ENCODE peak calls at places on chromosomes 13 and 19, in six cellular contexts. One of them, this sample, is unnamed.

GRCh38 chr13:50085063-50085462 is 69.8 kb downstream of the KCNRG start:
- DNase-seq in activated naive CD4-positive, alpha-beta T cell: no peak
- DNase-seq in Daoy: no peak
- DNase-seq in Caco-2: no peak
- DNase-seq in thoracic aorta: no peak
- DNase-seq in globus pallidus: peak
- DNase-seq in this sample: no peak

GRCh38 chr13:113474179-113474578 is 16.3 kb downstream of the DCUN1D2 start:
- DNase-seq in activated naive CD4-positive, alpha-beta T cell: no peak
- DNase-seq in Daoy: no peak
- DNase-seq in Caco-2: no peak
- DNase-seq in thoracic aorta: no peak
- DNase-seq in globus pallidus: no peak
- DNase-seq in this sample: no peak

GRCh38 chr13:59424661-59425060 is 739.1 kb downstream of the DIAPH3 start:
- DNase-seq in activated naive CD4-positive, alpha-beta T cell: no peak
- DNase-seq in Daoy: no peak
- DNase-seq in Caco-2: no peak
- DNase-seq in thoracic aorta: no peak
- DNase-seq in globus pallidus: no peak
- DNase-seq in this sample: no peak

GRCh38 chr19:30029721-30030510 is 87.9 kb downstream of the URI1 start:
- DNase-seq in activated naive CD4-positive, alpha-beta T cell: no peak
- DNase-seq in Daoy: peak
- DNase-seq in Caco-2: no peak
- DNase-seq in thoracic aorta: no peak
- DNase-seq in globus pallidus: no peak
- DNase-seq in this sample: no peak

GRCh38 chr19:52444506-52444905 is 8.8 kb upstream of the ZNF578 start:
- DNase-seq in activated naive CD4-positive, alpha-beta T cell: no peak
- DNase-seq in Daoy: no peak
- DNase-seq in Caco-2: no peak
- DNase-seq in thoracic aorta: no peak
- DNase-seq in globus pallidus: no peak
- DNase-seq in this sample: no peak

GRCh38 chr13:110173247-110173818 is 133.6 kb downstream of the COL4A1 start:
- DNase-seq in activated naive CD4-positive, alpha-beta T cell: no peak
- DNase-seq in Daoy: no peak
- DNase-seq in Caco-2: no peak
- DNase-seq in thoracic aorta: no peak
- DNase-seq in globus pallidus: no peak
- DNase-seq in this sample: no peak

GRCh38 chr13:25911020-25911419 is 140.8 kb downstream of the SHISA2 start:
- DNase-seq in activated naive CD4-positive, alpha-beta T cell: no peak
- DNase-seq in Daoy: no peak
- DNase-seq in Caco-2: no peak
- DNase-seq in thoracic aorta: no peak
- DNase-seq in globus pallidus: no peak
- DNase-seq in this sample: no peak

GRCh38 chr13:98060282-98060681 is 82.6 kb upstream of the FARP1 start:
- DNase-seq in activated naive CD4-positive, alpha-beta T cell: no peak
- DNase-seq in Daoy: no peak
- DNase-seq in Caco-2: no peak
- DNase-seq in thoracic aorta: no peak
- DNase-seq in globus pallidus: no peak
- DNase-seq in this sample: no peak

GRCh38 chr19:22144394-22144793 is 52.4 kb downstream of the ZNF676 start:
- DNase-seq in activated naive CD4-positive, alpha-beta T cell: no peak
- DNase-seq in Daoy: no peak
- DNase-seq in Caco-2: no peak
- DNase-seq in thoracic aorta: no peak
- DNase-seq in globus pallidus: no peak
- DNase-seq in this sample: peak

GRCh38 chr13:29901714-29902631 is 51.6 kb upstream of the UBL3 start:
- DNase-seq in activated naive CD4-positive, alpha-beta T cell: no peak
- DNase-seq in Daoy: peak
- DNase-seq in Caco-2: peak
- DNase-seq in thoracic aorta: no peak
- DNase-seq in globus pallidus: no peak
- DNase-seq in this sample: no peak

GRCh38 chr13:112928020-112928931 is 40.7 kb upstream of the MCF2L start:
- DNase-seq in activated naive CD4-positive, alpha-beta T cell: no peak
- DNase-seq in Daoy: no peak
- DNase-seq in Caco-2: no peak
- DNase-seq in thoracic aorta: no peak
- DNase-seq in globus pallidus: no peak
- DNase-seq in this sample: no peak

This sample was measured in HuH-7.